ENCODE peak calls at places on chromosomes 3 and 15, in six cellular contexts. B is transverse colon, A is upper lobe of right lung, K is kidney epithelial cell, U is thoracic aorta, O is fibroblast of lung. G is an unnamed sample.

GRCh38 chr3:194675081-194675640 is 3.2 kb upstream of the LSG1 start:
- DNase-seq in A (no peak), K (no peak), U (no peak), B (no peak), O (no peak), G (no peak)

GRCh38 chr15:90895571-90896117 is 7.5 kb upstream of the MAN2A2 start:
- DNase-seq in O (no peak), A (no peak), B (no peak), K (no peak), U (no peak), G (no peak)

GRCh38 chr3:107208100-107208499 is 169.1 kb upstream of the CCDC54 start:
- DNase-seq in K (peak; percentile 80), B (no peak), A (no peak), U (no peak), O (peak; percentile 100), G (no peak)

GRCh38 chr3:27630892-27631291 is 91.2 kb downstream of the EOMES start:
- DNase-seq in K (no peak), O (peak; percentile 16), B (no peak), A (no peak), U (no peak), G (no peak)

GRCh38 chr3:161221881-161222600 is 930 bp downstream of the NMD3 start:
- DNase-seq in A (no peak), U (no peak), K (no peak), B (peak; percentile 21), O (peak; percentile 42), G (peak; percentile 5)

GRCh38 chr3:139988472-139988871 is 53.5 kb downstream of the CLSTN2 start:
- DNase-seq in O (no peak), A (no peak), U (no peak), B (no peak), K (no peak), G (no peak)

GRCh38 chr3:15755181-15755580 is 42.6 kb downstream of the ANKRD28 start:
- DNase-seq in O (peak; percentile 51), K (no peak), B (no peak), U (no peak), A (no peak), G (no peak)

GRCh38 chr3:15659254-15659975 is 57.9 kb downstream of the BTD start:
- DNase-seq in O (no peak), K (no peak), U (no peak), B (no peak), A (no peak), G (no peak)

GRCh38 chr3:112086018-112086854 is at the start of gene C3orf52:
- DNase-seq in O (peak; percentile 63), U (no peak), B (peak; percentile 93), K (no peak), A (peak; percentile 94), G (peak; percentile 66)

GRCh38 chr3:8629151-8630021 is 15.2 kb downstream of the SSUH2 start:
- DNase-seq in B (peak; percentile 86), O (peak; percentile 74), K (peak; percentile 77), U (peak; percentile 44), A (peak; percentile 87), G (peak; percentile 88)

GRCh38 chr3:119258915-119259314 is 18.2 kb upstream of the B4GALT4 start:
- DNase-seq in O (no peak), K (no peak), B (no peak), U (no peak), A (no peak), G (peak; percentile 24)

GRCh38 chr15:99324082-99324620 is 72.9 kb downstream of the LRRC28 start:
- DNase-seq in B (no peak), K (peak; percentile 82), O (peak; percentile 86), A (no peak), U (no peak), G (peak; percentile 43)

GRCh38 chr3:158103956-158104338 is 2.3 kb downstream of the SHOX2 start:
- DNase-seq in O (no peak), A (no peak), U (no peak), B (no peak), K (no peak), G (no peak)

GRCh38 chr15:27172821-27173220 is 201.8 kb downstream of the GABRG3 start:
- DNase-seq in K (no peak), B (no peak), A (no peak), O (no peak), U (no peak), G (no peak)

GRCh38 chr3:8864570-8865350 is 95.3 kb upstream of the OXTR start:
- DNase-seq in U (no peak), K (no peak), O (no peak), A (no peak), B (no peak), G (no peak)

GRCh38 chr3:126258670-126259069 is 78.3 kb upstream of the ALDH1L1 start:
- DNase-seq in U (no peak), K (no peak), O (peak; percentile 31), B (no peak), A (no peak), G (no peak)

GRCh38 chr3:16512435-16513140 is 911 bp downstream of the RFTN1 start:
- DNase-seq in A (peak; percentile 80), B (peak; percentile 29), K (no peak), U (no peak), O (no peak), G (peak; percentile 79)

GRCh38 chr3:46479696-46480095 is 15.0 kb upstream of the LTF start:
- DNase-seq in A (no peak), B (no peak), K (no peak), U (no peak), O (no peak), G (no peak)

GRCh38 chr15:60752973-60753720 is 274.2 kb upstream of the ICE2 start:
- DNase-seq in K (no peak), U (no peak), A (no peak), O (no peak), B (no peak), G (no peak)

GRCh38 chr3:39497753-39498152 is 30.3 kb downstream of the MOBP start:
- DNase-seq in A (no peak), U (no peak), K (no peak), O (no peak), B (no peak), G (no peak)

GRCh38 chr3:152051501-152052404 is 178.3 kb downstream of the SUCNR1 start:
- DNase-seq in O (peak; percentile 25), K (no peak), A (no peak), B (no peak), U (no peak), G (peak; percentile 30)

GRCh38 chr15:79831635-79832034 is 65.2 kb downstream of the MTHFS start:
- DNase-seq in O (no peak), U (no peak), B (no peak), A (no peak), K (no peak), G (no peak)

GRCh38 chr3:89950772-89951171 is 843.4 kb downstream of the EPHA3 start:
- DNase-seq in A (no peak), B (no peak), K (no peak), O (no peak), U (no peak), G (no peak)

GRCh38 chr3:128995737-128996136 is 1.9 kb upstream of the CFAP92 start:
- DNase-seq in A (no peak), U (no peak), K (no peak), B (no peak), O (no peak), G (no peak)

GRCh38 chr3:128997486-128997885 is 3.6 kb upstream of the CFAP92 start:
- DNase-seq in K (no peak), O (no peak), A (no peak), U (no peak), B (no peak), G (no peak)

GRCh38 chr3:128994581-128995161 is 795 bp upstream of the CFAP92 start:
- DNase-seq in K (no peak), U (no peak), O (no peak), A (no peak), B (no peak), G (no peak)

GRCh38 chr3:128996741-128997140 is 2.9 kb upstream of the CFAP92 start:
- DNase-seq in A (no peak), K (no peak), O (no peak), U (no peak), B (no peak), G (no peak)

DNA sequence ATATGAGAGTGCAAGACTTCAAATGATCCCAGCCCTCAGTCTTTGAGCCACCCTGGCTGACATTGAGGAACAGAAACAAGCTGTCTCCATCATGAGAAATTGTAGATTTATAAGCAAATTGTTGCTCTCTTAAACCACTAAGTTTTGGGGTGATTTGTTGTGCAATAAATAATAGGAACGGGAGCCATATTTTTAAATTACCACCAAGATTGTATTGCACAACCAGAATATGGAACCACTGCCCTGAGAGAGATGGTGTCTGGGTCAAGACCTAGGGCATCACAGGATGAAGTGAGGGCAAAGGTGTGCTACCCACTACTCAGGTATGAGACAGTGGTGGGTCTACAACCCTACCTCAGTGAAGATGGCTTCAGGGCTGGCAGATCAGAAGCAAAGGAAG is 2.3 kb upstream of the CFAP92 start:
- DNase-seq in O (no peak), K (no peak), A (no peak), U (no peak), B (no peak), G (no peak)
- H3K27me3 ChIP-seq in O (peaks cover 43% of the 10 kb centered on the region), K (peaks cover 52% of the 10 kb centered on the region), A (peaks cover 2% of the 10 kb centered on the region), U (no peaks in the 10 kb centered on the region), B (peaks cover 34% of the 10 kb centered on the region), G (no peaks in the 10 kb centered on the region)

DNA sequence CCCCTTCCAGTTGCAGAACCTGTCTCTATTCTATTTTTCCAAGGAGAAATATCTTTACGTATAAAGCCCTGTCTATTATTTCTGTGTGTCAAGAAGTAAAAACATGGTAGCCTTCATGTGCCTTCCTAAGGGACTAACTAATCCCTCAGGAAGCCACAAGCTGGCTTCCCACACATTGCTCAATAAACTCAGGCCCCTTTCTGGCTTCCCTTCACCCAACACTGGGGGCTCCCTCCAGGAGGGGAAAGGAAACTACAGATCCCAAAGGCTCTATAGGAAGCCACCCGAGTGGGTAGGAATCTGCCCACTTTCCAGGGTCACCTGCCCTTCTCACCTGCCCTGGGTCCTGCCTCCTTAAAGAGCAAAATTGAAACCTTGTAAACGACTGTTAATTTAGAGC is 4.6 kb downstream of the TLE3 start:
- DNase-seq in B (no peak), O (peak; percentile 34), U (no peak), A (peak; percentile 4), K (no peak), G (no peak)
- TF ChIP-seq CTCF in B (no peak), O (peak; percentile 11), U (no peak), A (no peak), K (no peak), G (no peak)

DNA sequence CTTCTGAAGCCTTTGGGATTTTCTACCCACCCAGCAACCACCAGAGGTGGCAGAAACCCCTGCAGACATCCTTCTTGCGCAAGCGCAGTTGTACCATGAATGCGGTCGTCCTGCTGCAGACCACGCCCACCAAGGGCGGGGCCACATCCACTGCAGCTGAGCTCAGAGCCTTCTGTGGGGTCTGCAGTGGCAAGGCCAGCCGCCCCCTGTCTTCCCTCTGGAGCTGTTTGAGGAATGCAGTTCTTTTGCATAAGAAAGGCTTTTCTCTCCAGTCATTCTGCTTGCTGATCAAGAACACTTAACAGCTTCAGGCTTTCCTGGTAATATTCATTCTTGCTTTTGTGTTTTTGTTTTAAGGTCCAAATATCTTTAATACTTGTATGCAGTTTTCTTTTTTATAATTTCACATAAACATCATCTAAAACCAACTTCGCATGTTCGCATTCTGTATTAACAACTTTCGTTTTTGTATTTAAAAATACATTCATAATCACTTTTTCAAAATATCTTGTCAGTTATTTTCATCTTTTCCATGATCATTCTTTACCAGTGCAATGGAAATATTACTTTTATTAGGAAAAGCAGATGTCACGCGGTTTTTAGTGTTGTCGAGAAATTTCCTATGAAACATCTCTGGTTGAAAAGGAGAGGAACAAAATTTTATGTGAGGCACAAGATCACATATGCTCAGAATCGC is 98.2 kb upstream of the SNRPN start:
- DNase-seq in A (no peak), U (no peak), K (no peak), O (peak; percentile 81), B (peak; percentile 8), G (no peak)
- H3K4me3 ChIP-seq in A (no peak overlapping the region), U (peak overlapping the region; percentile 67), K (no peak overlapping the region), O (peak overlapping the region; percentile 51), B (no peak overlapping the region), G (no peak overlapping the region)

GRCh38 chr3:85626662-85627061 is 667.9 kb downstream of the CADM2 start:
- DNase-seq in B (no peak), O (no peak), U (no peak), A (no peak), K (no peak), G (no peak)
- H3K27me3 ChIP-seq in B (no peaks in the 10 kb centered on the region), O (no peaks in the 10 kb centered on the region), U (no peaks in the 10 kb centered on the region), A (no peaks in the 10 kb centered on the region), K (no peaks in the 10 kb centered on the region), G (no peaks in the 10 kb centered on the region)

G was measured in GM06990.